ENCODE peak calls at places on chromosomes 12 and 14, in five cellular contexts. B, W, P, K and D are unnamed samples.

GRCh38 chr14:101191086-101191881 is 287.8 kb upstream of the RTL1 start:
- DNase-seq in B (no peak), W (no peak), P (no peak), K (no peak), D (no peak)

GRCh38 chr12:11839093-11839641 is 189.7 kb downstream of the ETV6 start:
- DNase-seq in B (no peak), W (no peak), P (no peak), K (no peak), D (no peak)

GRCh38 chr14:67618617-67619063 is 1.1 kb upstream of the ARG2 start:
- DNase-seq in B (peak; percentile 89), W (peak; percentile 52), P (no peak), K (peak; percentile 18), D (no peak)

GRCh38 chr12:71158361-71158882 is 623 bp upstream of the TSPAN8 start:
- DNase-seq in B (no peak), W (no peak), P (no peak), K (no peak), D (no peak)

GRCh38 chr14:90276627-90277367 is 20.4 kb downstream of the PSMC1 start:
- DNase-seq in B (peak; percentile 40), W (no peak), P (no peak), K (no peak), D (no peak)

GRCh38 chr14:95319312-95320075 is at the start of gene CLMN:
- DNase-seq in B (peak; percentile 73), W (peak; percentile 92), P (no peak), K (peak; percentile 78), D (peak; percentile 43)

GRCh38 chr12:66516133-66516532 is 162.7 kb downstream of the GRIP1 start:
- DNase-seq in B (peak; percentile 26), W (no peak), P (no peak), K (no peak), D (no peak)

GRCh38 chr14:58488550-58488949 is 61.0 kb downstream of the KIAA0586 start:
- DNase-seq in B (peak; percentile 9), W (no peak), P (no peak), K (no peak), D (no peak)

GRCh38 chr12:123384994-123385376 is 1.1 kb downstream of the KMT5A start:
- DNase-seq in B (peak; percentile 39), W (no peak), P (no peak), K (no peak), D (no peak)

GRCh38 chr12:124774054-124774461 is 89.6 kb downstream of the SCARB1 start:
- DNase-seq in B (no peak), W (no peak), P (no peak), K (no peak), D (no peak)

GRCh38 chr12:51087818-51088217 is 4.4 kb upstream of the CSRNP2 start:
- DNase-seq in B (no peak), W (no peak), P (no peak), K (no peak), D (no peak)

GRCh38 chr14:104883681-104884361 is 18.8 kb downstream of the CEP170B start:
- DNase-seq in B (no peak), W (no peak), P (no peak), K (no peak), D (no peak)

GRCh38 chr14:70576891-70577290 is 23.6 kb downstream of the MED6 start:
- DNase-seq in B (no peak), W (no peak), P (no peak), K (no peak), D (no peak)

GRCh38 chr14:79197516-79197915 is 1013.8 kb downstream of the DIO2 start:
- DNase-seq in B (no peak), W (no peak), P (no peak), K (no peak), D (no peak)

GRCh38 chr12:81644503-81644902 is 114.6 kb downstream of the PPFIA2 start:
- DNase-seq in B (peak; percentile 63), W (peak; percentile 33), P (no peak), K (peak; percentile 6), D (no peak)

GRCh38 chr14:22549981-22550670 is 38.9 kb downstream of the DAD1 start:
- DNase-seq in B (peak; percentile 58), W (no peak), P (no peak), K (peak; percentile 42), D (no peak)

GRCh38 chr12:115895247-115895646 is 382.2 kb downstream of the MED13L start:
- DNase-seq in B (peak; percentile 63), W (no peak), P (no peak), K (no peak), D (no peak)

GRCh38 chr12:5514545-5514944 is 82.6 kb downstream of the NTF3 start:
- DNase-seq in B (no peak), W (no peak), P (no peak), K (no peak), D (peak; percentile 3)

GRCh38 chr14:45907782-45908181 is 654.8 kb upstream of the MIS18BP1 start:
- DNase-seq in B (no peak), W (no peak), P (no peak), K (no peak), D (no peak)

GRCh38 chr14:103725739-103726395 is 10.3 kb downstream of the ZFYVE21 start:
- DNase-seq in B (no peak), W (no peak), P (no peak), K (no peak), D (no peak)

GRCh38 chr12:127399451-127399850 is 867.5 kb upstream of the TMEM132C start:
- DNase-seq in B (no peak), W (no peak), P (no peak), K (no peak), D (no peak)

GRCh38 chr12:45518516-45519235 is 210.8 kb upstream of the ARID2 start:
- DNase-seq in B (no peak), W (no peak), P (no peak), K (no peak), D (no peak)

GRCh38 chr12:101209319-101210302 is at the start of gene SLC5A8:
- DNase-seq in B (peak; percentile 75), W (peak; percentile 37), P (no peak), K (no peak), D (peak; percentile 11)

GRCh38 chr12:162467-163307 is 51.3 kb downstream of the SLC6A12 start:
- DNase-seq in B (peak; percentile 35), W (peak; percentile 69), P (no peak), K (peak; percentile 35), D (no peak)

GRCh38 chr14:105694961-105695360 is 168.6 kb downstream of the TMEM121 start:
- DNase-seq in B (no peak), W (no peak), P (no peak), K (no peak), D (no peak)

GRCh38 chr12:54214553-54215374 is 26.0 kb upstream of the SMUG1 start:
- DNase-seq in B (peak; percentile 98), W (peak; percentile 94), P (peak; percentile 86), K (peak; percentile 97), D (peak; percentile 81)

GRCh38 chr12:101697930-101698781 is 716 bp downstream of the CHPT1 start:
- DNase-seq in B (peak; percentile 37), W (no peak), P (peak; percentile 76), K (no peak), D (no peak)

GRCh38 chr12:75765170-75766059 is 254.0 kb upstream of the KRR1 start:
- DNase-seq in B (no peak), W (no peak), P (no peak), K (no peak), D (no peak)

GRCh38 chr12:4201333-4202105 is 72.0 kb upstream of the CCND2 start:
- DNase-seq in B (peak; percentile 21), W (no peak), P (no peak), K (no peak), D (no peak)

GRCh38 chr12:53483225-53483978 is 15.9 kb downstream of the MAP3K12 start:
- DNase-seq in B (peak; percentile 37), W (no peak), P (peak; percentile 18), K (no peak), D (no peak)

GRCh38 chr12:9869307-9870161 is at the start of gene CLEC2B:
- DNase-seq in B (no peak), W (no peak), P (no peak), K (no peak), D (no peak)

GRCh38 chr14:70885343-70886014 is 21.8 kb upstream of the PCNX1 start:
- DNase-seq in B (no peak), W (no peak), P (no peak), K (no peak), D (no peak)

GRCh38 chr12:68319988-68320623 is 12.1 kb downstream of the MDM1 start:
- DNase-seq in B (no peak), W (peak; percentile 26), P (no peak), K (no peak), D (no peak)

GRCh38 chr12:49503674-49504180 is 35.1 kb upstream of the KCNH3 start:
- DNase-seq in B (peak; percentile 3), W (no peak), P (no peak), K (no peak), D (no peak)

GRCh38 chr12:30999723-31000122 is 73.2 kb downstream of the TSPAN11 start:
- DNase-seq in B (no peak), W (no peak), P (no peak), K (no peak), D (no peak)

GRCh38 chr12:121656122-121656521 is 13.3 kb downstream of the MORN3 start:
- DNase-seq in B (no peak), W (no peak), P (no peak), K (no peak), D (no peak)

GRCh38 chr12:53219956-53220856 is 11.8 kb downstream of the RARG start:
- DNase-seq in B (peak; percentile 80), W (no peak), P (no peak), K (peak; percentile 69), D (no peak)